ENCODE peak calls at places on chromosome 14, in four cellular contexts. C, I, N and T are unnamed samples.

GRCh38 chr14:43539210-43539609 is 967.9 kb downstream of the FSCB start:
- DNase-seq in C (no peak), I (no peak), N (no peak), T (no peak)

GRCh38 chr14:84006643-84007137 is 1523.3 kb upstream of the FLRT2 start:
- DNase-seq in C (no peak), N (no peak), I (no peak), T (no peak)

GRCh38 chr14:23575086-23575485 is 3.5 kb downstream of the JPH4 start:
- DNase-seq in C (no peak), N (no peak), I (no peak), T (no peak)

GRCh38 chr14:100476012-100476822 is 111.0 kb downstream of the BEGAIN start:
- DNase-seq in N (peak), I (peak), C (no peak), T (no peak)

GRCh38 chr14:99094901-99095300 is 177.1 kb downstream of the BCL11B start:
- DNase-seq in I (no peak), N (no peak), C (no peak), T (no peak)

GRCh38 chr14:39381366-39381765 is 50.9 kb downstream of the FBXO33 start:
- DNase-seq in C (no peak), I (no peak), N (no peak), T (no peak)

GRCh38 chr14:77303417-77304156 is 17.1 kb downstream of the POMT2 start:
- DNase-seq in C (no peak), I (peak), N (peak), T (no peak)

GRCh38 chr14:32933943-32934890 is 4.5 kb upstream of the NPAS3 start:
- DNase-seq in C (no peak), N (no peak), I (peak), T (peak)

GRCh38 chr14:40447032-40447431 is 1014.8 kb upstream of the FBXO33 start:
- DNase-seq in C (no peak), I (no peak), N (no peak), T (no peak)

GRCh38 chr14:105211758-105212089 is 30.6 kb upstream of the NUDT14 start:
- DNase-seq in I (no peak), N (no peak), C (no peak), T (no peak)

GRCh38 chr14:105213396-105213795 is 32.3 kb upstream of the NUDT14 start:
- DNase-seq in I (no peak), N (no peak), C (no peak), T (no peak)

GRCh38 chr14:105214324-105214915 is 33.3 kb upstream of the NUDT14 start:
- DNase-seq in I (no peak), N (no peak), C (no peak), T (no peak)

GRCh38 chr14:105211086-105211757 is 30.1 kb upstream of the NUDT14 start:
- DNase-seq in N (no peak), I (no peak), C (no peak), T (no peak)

DNA sequence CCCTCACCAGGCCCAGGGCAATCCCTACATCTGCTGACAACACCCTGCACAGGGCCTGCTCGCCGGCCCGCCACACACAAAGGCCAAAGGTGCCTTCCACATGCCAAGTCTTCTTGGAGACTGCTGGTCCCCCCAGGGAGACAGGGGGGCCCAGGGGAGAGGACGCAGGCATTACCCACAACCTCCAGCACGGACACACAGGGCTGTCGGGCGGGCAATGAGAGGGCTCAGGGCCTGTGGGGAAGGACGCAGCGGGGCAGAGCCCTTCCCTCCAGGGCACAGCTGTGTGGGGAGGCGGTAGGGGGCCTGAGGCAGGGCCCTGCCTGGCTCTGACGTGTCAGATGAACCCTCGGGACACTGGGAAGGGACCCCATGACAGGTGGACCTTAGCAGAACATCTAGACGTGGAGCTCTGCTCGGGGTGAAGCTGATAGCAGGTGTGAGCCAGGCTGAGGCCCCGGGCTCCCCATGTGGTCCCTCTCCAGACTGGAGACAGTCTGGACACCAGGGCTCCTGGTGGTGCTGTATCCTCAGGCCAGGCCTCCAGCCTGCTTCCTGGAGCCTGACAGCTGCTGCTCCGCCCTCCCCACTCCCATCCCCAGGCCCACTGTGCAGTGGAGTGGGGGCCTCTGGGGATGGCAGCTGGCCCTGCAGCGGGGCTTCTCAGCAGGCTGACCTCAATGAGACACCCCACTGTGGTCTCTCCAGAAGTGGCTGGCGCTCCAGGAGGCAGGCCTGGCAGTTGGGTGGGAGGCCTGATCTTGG is 31.6 kb upstream of the NUDT14 start:
- DNase-seq in N (no peak), I (no peak), C (no peak), T (no peak)
- TF ChIP-seq CTCF in N (no peak), I (no peak), C (no peak), T (no peak)

DNA sequence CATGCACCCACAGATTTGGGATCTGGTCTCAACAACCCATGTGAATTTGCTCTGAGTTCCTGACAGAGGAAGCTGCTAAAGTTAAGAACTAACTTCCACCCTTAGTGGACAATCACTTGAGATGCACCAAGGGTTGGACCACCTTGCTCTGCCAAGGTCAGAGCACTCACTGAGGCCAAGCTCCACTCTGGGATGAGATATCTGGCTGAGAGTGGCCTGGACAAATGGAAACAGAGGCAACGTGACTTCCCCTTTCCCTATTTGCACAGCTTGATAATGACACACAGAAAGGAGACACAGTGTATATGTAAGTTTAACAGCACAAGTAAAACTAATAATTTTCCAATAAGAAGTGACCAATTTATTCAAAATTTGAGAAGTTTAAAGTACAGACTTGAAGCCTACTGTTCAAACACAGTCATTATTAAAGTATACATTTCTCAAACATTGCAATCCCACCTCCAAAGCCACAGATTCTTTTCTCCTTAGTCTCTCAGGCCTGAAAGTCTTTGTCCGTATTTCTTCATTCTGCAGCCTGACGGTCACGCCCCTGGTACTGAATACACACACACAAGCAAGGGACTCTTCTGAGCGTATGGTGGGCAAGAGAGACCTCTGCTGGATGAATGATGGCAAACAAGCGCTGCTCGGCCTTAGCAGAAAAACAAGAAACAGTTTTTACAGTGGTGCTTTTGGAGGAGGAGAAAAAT is 28.6 kb downstream of the TMEM30B start:
- DNase-seq in C (peak), N (peak), I (peak), T (peak)
- TF ChIP-seq CTCF in C (peak), N (peak), I (peak), T (peak)

DNA sequence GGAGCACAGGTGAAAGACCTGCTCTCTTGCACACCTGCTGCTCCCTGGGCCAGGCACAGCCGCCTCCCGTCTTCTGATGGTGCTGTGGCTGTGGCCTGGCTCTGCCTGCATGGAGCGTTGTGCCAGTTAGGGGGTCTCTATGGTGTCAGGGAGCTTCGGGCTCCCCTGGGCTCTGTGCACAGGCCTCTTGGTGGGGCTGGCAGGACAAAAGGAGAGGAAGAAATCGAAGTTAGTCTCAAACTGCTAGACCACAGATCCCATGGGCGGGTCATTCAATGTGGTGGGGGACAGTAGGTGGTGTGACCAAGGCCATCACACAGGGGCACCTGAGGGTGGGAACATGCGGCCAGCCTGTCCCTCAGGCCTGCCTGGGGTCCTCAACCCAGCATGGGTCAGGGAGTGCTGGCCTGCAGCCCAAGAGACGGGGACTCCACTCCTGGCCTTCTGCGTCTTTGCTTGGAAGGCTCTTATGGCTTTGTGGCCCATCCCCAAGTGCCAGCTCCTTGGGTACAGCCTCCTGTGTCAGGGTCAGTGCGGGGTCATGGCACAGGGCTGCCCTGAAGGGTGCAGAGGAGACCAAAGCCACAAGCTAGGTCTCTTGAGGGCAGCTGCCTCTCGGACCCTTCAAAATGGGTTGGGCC is 84.1 kb downstream of the KIF26A start:
- DNase-seq in I (no peak), N (no peak), C (no peak), T (no peak)
- TF ChIP-seq CTCF in I (no peak), N (no peak), C (no peak), T (no peak)

DNA sequence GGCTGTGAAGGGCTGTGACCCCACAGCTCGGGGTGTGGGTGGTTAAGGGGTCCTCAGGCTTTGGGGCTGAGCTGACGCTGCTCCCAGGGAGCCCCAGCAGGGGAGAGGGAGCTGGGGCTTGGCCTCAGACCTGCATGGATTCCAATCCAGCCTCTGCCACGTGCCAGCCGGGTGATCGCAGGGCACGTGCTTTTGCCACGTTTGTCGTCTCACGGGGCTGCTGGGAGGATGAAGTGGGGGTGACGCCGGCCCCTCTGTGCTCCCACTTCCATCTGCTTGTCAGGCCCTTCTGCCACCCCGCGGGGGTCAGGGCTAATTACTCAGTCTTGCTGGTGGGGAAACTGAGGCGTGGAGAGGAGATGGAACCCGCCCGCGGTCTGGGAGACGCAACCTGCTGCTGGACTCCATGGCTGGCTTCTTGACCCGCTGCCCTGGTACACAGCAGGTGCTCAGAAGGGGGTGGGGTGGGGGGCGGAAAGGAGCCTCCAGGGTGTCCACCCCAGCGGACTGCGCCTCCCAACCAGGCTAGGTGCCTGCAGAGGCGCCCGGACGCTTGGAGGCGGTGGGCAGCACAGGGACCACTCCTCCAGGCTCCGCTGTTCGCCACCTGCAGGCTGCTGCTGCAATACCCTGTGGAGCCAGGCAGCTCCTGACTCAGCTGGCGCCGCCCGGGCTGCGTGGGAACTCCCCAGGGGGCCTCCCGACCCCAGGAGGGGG is 36.4 kb upstream of the PRIMA1 start:
- DNase-seq in C (no peak), I (no peak), N (no peak), T (no peak)
- TF ChIP-seq CTCF in C (no peak), I (no peak), N (no peak), T (no peak)

GRCh38 chr14:89954045-89955021 is at the start of gene EFCAB11:
- DNase-seq in C (peak), N (peak), I (peak), T (peak)

GRCh38 chr14:89956294-89957009 is 725 bp downstream of the TDP1 start:
- DNase-seq in C (peak), I (peak), N (peak), T (no peak)

GRCh38 chr14:89953602-89954001 is 928 bp downstream of the EFCAB11 start:
- DNase-seq in C (no peak), N (no peak), I (no peak), T (no peak)

GRCh38 chr14:89955022-89955414 is 488 bp upstream of the EFCAB11 start:
- DNase-seq in N (no peak), I (no peak), C (no peak), T (no peak)

DNA sequence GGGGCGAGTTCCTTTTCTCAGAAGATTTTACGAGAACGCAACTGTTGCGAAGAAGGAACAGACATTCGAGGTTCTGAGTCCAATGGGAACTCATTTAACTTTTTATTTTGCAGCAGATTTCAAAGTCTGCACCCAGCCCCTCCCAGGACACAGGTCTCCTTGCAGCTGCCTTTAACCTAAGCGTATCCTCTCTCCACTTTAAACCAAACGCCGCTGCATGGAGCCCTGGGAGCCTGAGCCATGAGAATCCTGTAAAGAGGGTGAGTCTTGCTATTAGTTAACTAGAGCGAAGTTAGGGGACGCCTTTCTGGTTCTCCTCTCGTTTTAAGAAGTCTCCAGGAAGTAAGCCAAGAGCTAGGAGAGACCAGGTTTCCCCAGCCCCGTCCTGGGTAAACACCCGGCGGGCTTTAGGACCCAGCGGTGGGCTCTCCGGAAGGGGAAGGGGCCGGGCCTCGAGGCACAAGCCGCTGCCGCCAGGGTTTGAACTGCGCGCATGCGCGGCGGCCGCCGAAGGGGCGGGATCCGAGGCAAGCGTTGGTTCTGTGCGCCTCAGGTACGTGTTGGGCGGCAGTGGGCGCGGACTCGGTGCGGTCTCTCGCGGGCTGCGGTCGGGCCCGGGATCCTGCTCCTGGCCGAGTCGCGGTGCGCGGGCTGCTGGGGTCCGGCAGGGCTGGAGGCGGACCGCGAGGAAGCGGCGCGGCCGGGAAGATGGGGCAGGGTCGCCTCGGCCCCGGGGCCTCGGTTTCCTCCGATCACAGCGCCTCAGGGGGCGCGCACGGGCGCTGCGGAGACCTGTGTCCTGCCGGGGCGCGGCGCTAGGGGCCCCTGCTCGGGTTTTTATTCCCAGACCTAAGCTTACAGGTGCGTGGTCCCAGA is at the start of gene TDP1:
- DNase-seq in N (peak), I (peak), C (peak), T (peak)
- TF ChIP-seq CTCF in N (no peak), I (no peak), C (no peak), T (no peak)

GRCh38 chr14:71885301-71885700 is 46.9 kb upstream of the RGS6 start:
- DNase-seq in N (no peak), I (no peak), C (no peak), T (no peak)
- TF ChIP-seq CTCF in N (no peak), I (no peak), C (no peak), T (no peak)

GRCh38 chr14:34104750-34105397 is 154.0 kb upstream of the EGLN3 start:
- DNase-seq in I (no peak), N (no peak), C (no peak), T (no peak)

GRCh38 chr14:34098045-34098984 is 147.4 kb upstream of the EGLN3 start:
- DNase-seq in N (peak), C (no peak), I (peak), T (peak)

GRCh38 chr14:34103176-34103575 is 152.3 kb upstream of the EGLN3 start:
- DNase-seq in I (no peak), N (no peak), C (no peak), T (no peak)

GRCh38 chr14:34098985-34099349 is 148.1 kb upstream of the EGLN3 start:
- DNase-seq in C (no peak), N (no peak), I (no peak), T (no peak)

GRCh38 chr14:34099630-34100029 is 148.8 kb upstream of the EGLN3 start:
- DNase-seq in N (no peak), I (no peak), C (no peak), T (no peak)
- TF ChIP-seq CTCF in N (no peak), I (no peak), C (no peak), T (no peak)

GRCh38 chr14:34770901-34771300 is 56.5 kb upstream of the CFL2 start:
- DNase-seq in C (no peak), I (peak), N (no peak), T (no peak)

GRCh38 chr14:34766611-34767010 is 52.2 kb upstream of the CFL2 start:
- DNase-seq in C (no peak), I (no peak), N (peak), T (no peak)

DNA sequence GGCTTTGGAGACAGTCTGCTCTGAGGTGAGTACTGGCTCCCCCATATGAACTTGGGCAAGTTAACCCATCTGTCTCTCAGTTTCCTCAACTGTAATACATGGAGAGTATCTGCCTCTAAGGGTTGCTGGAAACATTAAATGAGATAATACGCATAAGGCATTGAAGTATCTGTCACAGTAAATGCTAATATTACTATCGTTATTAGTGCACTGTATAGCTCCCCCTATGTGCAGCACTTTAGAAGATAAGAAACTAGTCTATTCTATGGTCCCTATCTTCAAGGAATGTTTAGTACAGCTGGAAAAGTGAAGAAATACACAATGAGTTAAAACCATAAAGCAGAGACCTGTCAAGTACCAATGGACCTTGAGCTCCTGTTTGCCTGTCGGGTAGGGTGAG is 51.7 kb upstream of the CFL2 start:
- DNase-seq in N (no peak), C (no peak), I (no peak), T (no peak)
- TF ChIP-seq CTCF in N (no peak), C (no peak), I (no peak), T (peak)

DNA sequence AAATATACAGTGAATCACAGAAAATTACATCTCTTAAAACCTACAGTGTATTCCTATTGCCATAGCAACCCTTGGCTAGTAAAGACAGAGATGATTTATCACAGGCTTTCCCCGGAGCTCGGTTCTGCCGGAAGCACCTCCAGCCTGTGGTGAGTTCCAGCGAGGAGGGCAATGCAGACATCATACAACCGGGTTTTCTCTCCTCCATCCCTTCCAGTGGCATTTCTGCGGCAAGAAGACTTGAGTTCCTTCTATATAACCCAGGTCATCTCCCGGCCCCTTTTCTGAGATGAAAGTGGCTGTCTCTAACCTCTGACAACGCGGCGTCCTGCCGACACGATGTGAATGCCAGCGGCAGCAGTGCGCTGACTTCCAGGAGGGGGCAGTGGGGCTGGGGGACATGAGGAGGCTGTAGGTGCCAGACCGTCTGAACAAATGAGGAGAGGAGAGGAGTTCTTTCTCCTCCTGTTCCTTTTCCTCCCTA is 68.5 kb upstream of the MAX start:
- DNase-seq in C (no peak), I (peak), N (peak), T (no peak)
- TF ChIP-seq CTCF in C (no peak), I (peak), N (peak), T (no peak)